ENCODE peak calls at places on chromosome 18, in four cellular contexts. B, P, K and T are unnamed samples.

GRCh38 chr18:23710068-23710527 is 20.8 kb downstream of the LAMA3 start:
- DNase-seq in K (no peak), B (no peak), P (no peak), T (peak; percentile 21)

GRCh38 chr18:38010971-38011370 is 445.4 kb upstream of the CELF4 start:
- DNase-seq in B (no peak), K (no peak), P (no peak), T (no peak)

GRCh38 chr18:8822643-8823042 is 117.3 kb downstream of the MTCL1 start:
- DNase-seq in K (no peak), B (no peak), P (no peak), T (no peak)

GRCh38 chr18:69948919-69949537 is 1.4 kb upstream of the CD226 start:
- DNase-seq in B (no peak), P (no peak), K (no peak), T (no peak)

GRCh38 chr18:32478818-32479217 is 8.1 kb upstream of the GAREM1 start:
- DNase-seq in P (no peak), K (no peak), B (no peak), T (no peak)

GRCh38 chr18:73279499-73279898 is 411.7 kb upstream of the NETO1 start:
- DNase-seq in B (no peak), K (no peak), P (no peak), T (no peak)

GRCh38 chr18:80196528-80197320 is 50.6 kb downstream of the PARD6G start:
- DNase-seq in B (no peak), K (no peak), P (no peak), T (no peak)

GRCh38 chr18:76412818-76413565 is 82.0 kb downstream of the ZNF516 start:
- DNase-seq in K (no peak), B (no peak), P (no peak), T (peak; percentile 50)

GRCh38 chr18:70576281-70577022 is 287.6 kb downstream of the SOCS6 start:
- DNase-seq in K (no peak), P (no peak), B (no peak), T (no peak)

GRCh38 chr18:55996726-55997125 is 408.7 kb upstream of the TCF4 start:
- DNase-seq in P (no peak), K (no peak), B (no peak), T (no peak)

GRCh38 chr18:77087391-77088141 is 45.0 kb downstream of the MBP start:
- DNase-seq in K (no peak), P (peak; percentile 83), B (no peak), T (peak; percentile 79)

GRCh38 chr18:59024829-59025228 is 114.9 kb upstream of the SEC11C start:
- DNase-seq in K (peak; percentile 33), P (no peak), B (peak; percentile 34), T (no peak)

GRCh38 chr18:14174706-14175085 is 42.5 kb upstream of the ZNF519 start:
- DNase-seq in P (no peak), B (no peak), K (no peak), T (peak; percentile 71)

GRCh38 chr18:36078751-36079529 is 11.6 kb upstream of the RPRD1A start:
- DNase-seq in K (peak; percentile 30), B (no peak), P (no peak), T (no peak)

GRCh38 chr18:49730951-49731391 is 82.4 kb downstream of the ACAA2 start:
- DNase-seq in K (no peak), P (peak; percentile 51), B (no peak), T (no peak)

GRCh38 chr18:60668583-60668982 is 296.0 kb upstream of the MC4R start:
- DNase-seq in P (no peak), B (no peak), K (no peak), T (no peak)
- TF ChIP-seq CTCF in P (no peak), B (no peak), K (no peak), T (no peak)

DNA sequence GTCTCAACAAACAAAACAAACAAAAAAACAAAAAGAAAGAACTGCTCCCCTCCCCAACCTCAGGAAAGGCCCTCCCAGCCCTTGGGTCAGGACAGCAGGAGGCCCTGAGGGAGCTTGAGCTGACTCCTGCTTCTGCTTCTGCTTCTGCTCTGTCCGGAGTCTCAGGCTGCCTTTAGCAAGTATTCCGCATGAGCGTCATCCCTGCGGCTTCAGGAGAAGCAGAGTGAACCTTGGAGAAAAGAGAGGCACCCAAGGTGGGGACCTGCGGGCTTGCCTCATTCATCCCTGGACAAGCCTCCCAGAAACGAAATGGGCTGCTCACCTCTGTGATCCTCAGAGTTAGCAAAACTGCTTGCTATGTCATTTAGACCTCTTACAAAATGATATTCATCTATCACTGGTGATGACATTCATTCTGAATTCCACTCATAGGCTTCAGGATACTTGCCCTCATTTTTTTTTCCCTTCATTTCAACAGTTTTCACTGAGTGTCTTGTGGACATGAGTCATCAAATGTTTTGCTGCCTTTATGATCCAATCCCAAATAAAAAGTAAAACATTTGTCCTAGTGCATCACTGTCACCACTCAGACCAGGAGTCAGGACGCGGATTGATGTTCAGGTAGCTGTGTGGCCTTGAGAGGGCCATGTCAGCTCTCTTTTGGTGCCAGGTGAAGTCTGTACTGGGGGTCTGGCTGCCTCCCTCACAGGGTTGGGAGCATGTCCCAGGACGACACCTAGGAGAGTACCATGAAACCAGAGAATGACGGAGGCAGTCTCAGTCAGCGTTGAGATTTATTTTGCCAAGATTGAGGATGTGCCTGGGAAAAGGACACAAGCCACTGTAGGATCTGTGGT is 51.7 kb downstream of the IMPA2 start:
- DNase-seq in K (no peak), P (no peak), B (no peak), T (peak; percentile 46)
- H3K27ac ChIP-seq in K (peak overlapping the region; percentile 3), P (no peak overlapping the region), B (no peak overlapping the region), T (no peak overlapping the region)

DNA sequence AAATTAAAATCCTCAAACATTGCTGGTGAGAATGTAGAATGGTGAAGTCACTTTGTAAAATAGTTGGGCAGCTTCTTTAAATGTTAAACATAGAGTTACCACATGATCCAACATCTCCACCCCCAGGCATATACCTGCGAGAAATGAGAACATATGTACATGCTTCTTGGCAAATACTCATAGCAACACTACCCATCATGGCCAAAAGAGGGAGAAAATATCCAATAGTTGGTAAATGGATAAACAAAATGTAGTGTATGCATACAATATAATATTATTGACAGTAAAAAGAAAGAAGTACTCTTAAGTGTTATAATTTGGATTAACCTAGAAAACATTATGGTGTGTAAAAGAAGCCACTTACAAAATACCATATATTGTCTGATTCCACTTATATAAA is 185.9 kb downstream of the CDH7 start:
- DNase-seq in B (no peak), K (no peak), P (no peak), T (no peak)
- TF ChIP-seq CTCF in B (no peak), K (no peak), P (no peak), T (no peak)

GRCh38 chr18:3179430-3180089 is 40.2 kb downstream of the MYOM1 start:
- DNase-seq in K (no peak), B (no peak), P (no peak), T (no peak)

GRCh38 chr18:3186678-3187658 is 32.8 kb downstream of the MYOM1 start:
- DNase-seq in P (no peak), B (no peak), K (no peak), T (no peak)

GRCh38 chr18:3180325-3180724 is 39.4 kb downstream of the MYOM1 start:
- DNase-seq in K (no peak), P (no peak), B (no peak), T (no peak)

GRCh38 chr18:3184275-3184963 is 35.3 kb downstream of the MYOM1 start:
- DNase-seq in B (no peak), P (no peak), K (no peak), T (no peak)

GRCh38 chr18:3183103-3183717 is 36.6 kb downstream of the MYOM1 start:
- DNase-seq in B (no peak), K (no peak), P (no peak), T (no peak)
- H3K27ac ChIP-seq in B (no peak overlapping the region), K (no peak overlapping the region), P (no peak overlapping the region), T (no peak overlapping the region)